ENCODE peak calls at places on chromosome 20, in five cellular contexts. One of them, this sample, is unnamed.

GRCh38 chr20:2946988-2947961 is 74.0 kb downstream of the PTPRA start:
- DNase-seq in GM13977: no peak
- DNase-seq in B cell: no peak
- DNase-seq in colonic mucosa: no peak
- DNase-seq in CD8-positive, alpha-beta T cell: no peak
- DNase-seq in this sample: no peak

GRCh38 chr20:5413394-5413793 is 96.6 kb upstream of the PROKR2 start:
- DNase-seq in GM13977: no peak
- DNase-seq in B cell: no peak
- DNase-seq in CD8-positive, alpha-beta T cell: no peak
- DNase-seq in colonic mucosa: no peak
- DNase-seq in this sample: no peak

GRCh38 chr20:48711044-48711428 is 116.8 kb downstream of the PREX1 start:
- DNase-seq in colonic mucosa: no peak
- DNase-seq in B cell: no peak
- DNase-seq in CD8-positive, alpha-beta T cell: no peak
- DNase-seq in GM13977: no peak
- DNase-seq in this sample: no peak

GRCh38 chr20:58131111-58131510 is 97.3 kb downstream of the ANKRD60 start:
- DNase-seq in CD8-positive, alpha-beta T cell: no peak
- DNase-seq in GM13977: no peak
- DNase-seq in B cell: no peak
- DNase-seq in colonic mucosa: no peak
- DNase-seq in this sample: no peak

GRCh38 chr20:44035924-44036323 is 121.3 kb downstream of the TOX2 start:
- DNase-seq in colonic mucosa: no peak
- DNase-seq in CD8-positive, alpha-beta T cell: peak
- DNase-seq in B cell: no peak
- DNase-seq in GM13977: no peak
- DNase-seq in this sample: no peak

GRCh38 chr20:59948828-59949720 is 8.9 kb downstream of the FAM217B start:
- DNase-seq in B cell: no peak
- DNase-seq in colonic mucosa: no peak
- DNase-seq in CD8-positive, alpha-beta T cell: no peak
- DNase-seq in GM13977: no peak
- DNase-seq in this sample: no peak

GRCh38 chr20:25389381-25389857 is 1.2 kb downstream of the ABHD12 start:
- DNase-seq in CD8-positive, alpha-beta T cell: no peak
- DNase-seq in B cell: no peak
- DNase-seq in colonic mucosa: peak
- DNase-seq in GM13977: no peak
- DNase-seq in this sample: no peak

GRCh38 chr20:20606046-20606445 is 106.4 kb downstream of the RALGAPA2 start:
- DNase-seq in B cell: no peak
- DNase-seq in GM13977: no peak
- DNase-seq in CD8-positive, alpha-beta T cell: no peak
- DNase-seq in colonic mucosa: no peak
- DNase-seq in this sample: no peak

GRCh38 chr20:62123450-62124118 is 1.3 kb downstream of the LSM14B start:
- DNase-seq in CD8-positive, alpha-beta T cell: no peak
- DNase-seq in B cell: no peak
- DNase-seq in colonic mucosa: no peak
- DNase-seq in GM13977: no peak
- DNase-seq in this sample: no peak

GRCh38 chr20:44966030-44966961 is at the start of gene STK4:
- DNase-seq in GM13977: peak
- DNase-seq in B cell: peak
- DNase-seq in CD8-positive, alpha-beta T cell: peak
- DNase-seq in colonic mucosa: peak
- DNase-seq in this sample: peak

GRCh38 chr20:57928181-57928967 is 218.6 kb upstream of the PMEPA1 start:
- DNase-seq in CD8-positive, alpha-beta T cell: no peak
- DNase-seq in B cell: no peak
- DNase-seq in GM13977: no peak
- DNase-seq in colonic mucosa: no peak
- DNase-seq in this sample: no peak

GRCh38 chr20:48898210-48898609 is 23.3 kb upstream of the ARFGEF2 start:
- DNase-seq in B cell: no peak
- DNase-seq in colonic mucosa: no peak
- DNase-seq in GM13977: no peak
- DNase-seq in CD8-positive, alpha-beta T cell: no peak
- DNase-seq in this sample: no peak

GRCh38 chr20:62708591-62709536 is at the start of gene NTSR1:
- DNase-seq in GM13977: no peak
- DNase-seq in colonic mucosa: no peak
- DNase-seq in CD8-positive, alpha-beta T cell: no peak
- DNase-seq in B cell: no peak
- DNase-seq in this sample: no peak

GRCh38 chr20:23115823-23116222 is 29.7 kb upstream of the CD93 start:
- DNase-seq in GM13977: peak
- DNase-seq in B cell: no peak
- DNase-seq in CD8-positive, alpha-beta T cell: no peak
- DNase-seq in colonic mucosa: no peak
- DNase-seq in this sample: no peak

GRCh38 chr20:53984781-53985518 is 85.4 kb downstream of the BCAS1 start:
- DNase-seq in GM13977: no peak
- DNase-seq in colonic mucosa: no peak
- DNase-seq in CD8-positive, alpha-beta T cell: no peak
- DNase-seq in B cell: no peak
- DNase-seq in this sample: no peak

GRCh38 chr20:36525620-36526365 is 15.5 kb upstream of the MYL9 start:
- DNase-seq in CD8-positive, alpha-beta T cell: no peak
- DNase-seq in GM13977: no peak
- DNase-seq in B cell: no peak
- DNase-seq in colonic mucosa: no peak
- DNase-seq in this sample: no peak

GRCh38 chr20:43925786-43926185 is 11.1 kb downstream of the TOX2 start:
- DNase-seq in CD8-positive, alpha-beta T cell: no peak
- DNase-seq in B cell: peak
- DNase-seq in colonic mucosa: peak
- DNase-seq in GM13977: no peak
- DNase-seq in this sample: no peak

GRCh38 chr20:37316116-37316774 is 26.8 kb downstream of the MANBAL start:
- DNase-seq in B cell: peak
- DNase-seq in colonic mucosa: no peak
- DNase-seq in GM13977: peak
- DNase-seq in CD8-positive, alpha-beta T cell: no peak
- DNase-seq in this sample: peak

GRCh38 chr20:59806578-59806975 is 126.9 kb downstream of the SYCP2 start:
- DNase-seq in CD8-positive, alpha-beta T cell: no peak
- DNase-seq in B cell: no peak
- DNase-seq in colonic mucosa: peak
- DNase-seq in GM13977: no peak
- DNase-seq in this sample: no peak

GRCh38 chr20:54624701-54625472 is 149.5 kb downstream of the DOK5 start:
- DNase-seq in GM13977: no peak
- DNase-seq in colonic mucosa: no peak
- DNase-seq in B cell: no peak
- DNase-seq in CD8-positive, alpha-beta T cell: no peak
- DNase-seq in this sample: no peak

GRCh38 chr20:49750611-49751396 is 37.1 kb upstream of the B4GALT5 start:
- DNase-seq in GM13977: peak
- DNase-seq in colonic mucosa: no peak
- DNase-seq in B cell: no peak
- DNase-seq in CD8-positive, alpha-beta T cell: no peak
- DNase-seq in this sample: no peak

GRCh38 chr20:48787861-48788375 is 39.9 kb downstream of the PREX1 start:
- DNase-seq in GM13977: peak
- DNase-seq in B cell: no peak
- DNase-seq in colonic mucosa: no peak
- DNase-seq in CD8-positive, alpha-beta T cell: no peak
- DNase-seq in this sample: no peak

GRCh38 chr20:50220093-50220893 is 29.7 kb downstream of the CEBPB start:
- DNase-seq in B cell: no peak
- DNase-seq in colonic mucosa: no peak
- DNase-seq in CD8-positive, alpha-beta T cell: no peak
- DNase-seq in GM13977: no peak
- DNase-seq in this sample: no peak

GRCh38 chr20:61636531-61637116 is 384.6 kb downstream of the CDH4 start:
- DNase-seq in GM13977: no peak
- DNase-seq in CD8-positive, alpha-beta T cell: no peak
- DNase-seq in B cell: no peak
- DNase-seq in colonic mucosa: no peak
- DNase-seq in this sample: no peak

GRCh38 chr20:40763646-40764295 is 74.7 kb upstream of the MAFB start:
- DNase-seq in B cell: no peak
- DNase-seq in CD8-positive, alpha-beta T cell: no peak
- DNase-seq in colonic mucosa: no peak
- DNase-seq in GM13977: no peak
- DNase-seq in this sample: no peak

GRCh38 chr20:32018269-32019155 is 8.3 kb downstream of the CCM2L start:
- DNase-seq in CD8-positive, alpha-beta T cell: peak
- DNase-seq in colonic mucosa: peak
- DNase-seq in GM13977: peak
- DNase-seq in B cell: peak
- DNase-seq in this sample: no peak

GRCh38 chr20:17969276-17969883 is 562 bp downstream of the MGME1 start:
- DNase-seq in colonic mucosa: peak
- DNase-seq in B cell: no peak
- DNase-seq in CD8-positive, alpha-beta T cell: no peak
- DNase-seq in GM13977: no peak
- DNase-seq in this sample: no peak

GRCh38 chr20:49941456-49941855 is 5.3 kb downstream of the RNF114 start:
- DNase-seq in colonic mucosa: no peak
- DNase-seq in GM13977: no peak
- DNase-seq in CD8-positive, alpha-beta T cell: no peak
- DNase-seq in B cell: no peak
- DNase-seq in this sample: no peak

GRCh38 chr20:23118766-23119165 is 32.6 kb upstream of the CD93 start:
- DNase-seq in B cell: no peak
- DNase-seq in CD8-positive, alpha-beta T cell: no peak
- DNase-seq in colonic mucosa: no peak
- DNase-seq in GM13977: no peak
- DNase-seq in this sample: no peak

GRCh38 chr20:17545127-17545526 is 13.9 kb upstream of the BFSP1 start:
- DNase-seq in CD8-positive, alpha-beta T cell: no peak
- DNase-seq in colonic mucosa: no peak
- DNase-seq in GM13977: no peak
- DNase-seq in B cell: no peak
- DNase-seq in this sample: no peak

GRCh38 chr20:52047811-52048302 is 143.7 kb downstream of the ZFP64 start:
- DNase-seq in CD8-positive, alpha-beta T cell: no peak
- DNase-seq in colonic mucosa: no peak
- DNase-seq in B cell: no peak
- DNase-seq in GM13977: no peak
- DNase-seq in this sample: peak

GRCh38 chr20:32470025-32470861 is 112.1 kb downstream of the ASXL1 start:
- DNase-seq in GM13977: peak
- DNase-seq in colonic mucosa: peak
- DNase-seq in CD8-positive, alpha-beta T cell: no peak
- DNase-seq in B cell: no peak
- DNase-seq in this sample: no peak

GRCh38 chr20:9099372-9099771 is 30.5 kb downstream of the PLCB4 start:
- DNase-seq in CD8-positive, alpha-beta T cell: no peak
- DNase-seq in B cell: no peak
- DNase-seq in GM13977: no peak
- DNase-seq in colonic mucosa: no peak
- DNase-seq in this sample: no peak

GRCh38 chr20:37295595-37295994 is 6.1 kb downstream of the MANBAL start:
- DNase-seq in CD8-positive, alpha-beta T cell: no peak
- DNase-seq in B cell: no peak
- DNase-seq in GM13977: no peak
- DNase-seq in colonic mucosa: peak
- DNase-seq in this sample: no peak

GRCh38 chr20:38985603-38986170 is 23.5 kb downstream of the DHX35 start:
- DNase-seq in GM13977: peak
- DNase-seq in B cell: no peak
- DNase-seq in CD8-positive, alpha-beta T cell: no peak
- DNase-seq in colonic mucosa: no peak
- DNase-seq in this sample: no peak
- TF ChIP-seq CTCF in GM13977: no peak
- TF ChIP-seq CTCF in B cell: no peak
- TF ChIP-seq CTCF in CD8-positive, alpha-beta T cell: no peak
- TF ChIP-seq CTCF in colonic mucosa: no peak
- TF ChIP-seq CTCF in this sample: no peak

GRCh38 chr20:10219993-10220750 is 1.5 kb downstream of the SNAP25 start:
- DNase-seq in B cell: no peak
- DNase-seq in colonic mucosa: no peak
- DNase-seq in CD8-positive, alpha-beta T cell: no peak
- DNase-seq in GM13977: no peak
- DNase-seq in this sample: no peak

GRCh38 chr20:10231290-10231689 is 12.7 kb downstream of the SNAP25 start:
- DNase-seq in CD8-positive, alpha-beta T cell: no peak
- DNase-seq in GM13977: no peak
- DNase-seq in colonic mucosa: no peak
- DNase-seq in B cell: no peak
- DNase-seq in this sample: no peak

GRCh38 chr20:10221022-10221421 is 2.4 kb downstream of the SNAP25 start:
- DNase-seq in B cell: no peak
- DNase-seq in CD8-positive, alpha-beta T cell: no peak
- DNase-seq in colonic mucosa: no peak
- DNase-seq in GM13977: no peak
- DNase-seq in this sample: no peak

GRCh38 chr20:10228330-10228729 is 9.7 kb downstream of the SNAP25 start:
- DNase-seq in colonic mucosa: no peak
- DNase-seq in GM13977: no peak
- DNase-seq in CD8-positive, alpha-beta T cell: no peak
- DNase-seq in B cell: no peak
- DNase-seq in this sample: no peak

DNA sequence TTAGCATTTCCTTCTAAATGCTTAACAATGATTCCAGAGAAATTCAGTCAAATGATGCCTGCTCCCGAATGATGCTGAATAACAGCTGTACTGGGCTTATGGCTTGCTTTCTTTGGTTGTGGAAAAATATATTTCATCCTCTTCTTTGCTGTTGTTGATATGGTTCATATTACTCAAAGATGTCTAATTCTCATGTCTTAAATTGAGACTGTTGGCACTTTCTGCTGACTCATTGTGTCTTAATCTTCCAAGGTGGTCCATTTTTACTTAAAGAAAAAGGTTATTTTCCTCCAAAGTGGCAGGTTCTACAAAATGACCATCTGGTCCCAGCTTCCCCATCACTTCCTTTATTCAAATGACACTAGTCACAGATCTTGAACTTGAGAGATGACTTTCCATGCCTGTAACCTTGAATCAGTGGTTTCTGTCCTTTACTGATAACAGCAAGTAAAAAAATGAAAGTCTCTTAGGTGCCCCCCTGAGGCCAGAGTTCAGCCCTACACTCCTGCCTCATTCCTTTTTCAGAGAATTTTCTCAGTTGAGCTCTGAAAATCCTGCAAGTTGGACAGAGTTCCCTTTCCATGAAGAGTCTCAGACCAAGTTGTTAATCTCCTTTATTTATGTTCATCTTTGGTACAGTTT is 6.9 kb downstream of the SNAP25 start:
- DNase-seq in colonic mucosa: no peak
- DNase-seq in CD8-positive, alpha-beta T cell: no peak
- DNase-seq in B cell: no peak
- DNase-seq in GM13977: no peak
- DNase-seq in this sample: no peak
- TF ChIP-seq CTCF in colonic mucosa: no peak
- TF ChIP-seq CTCF in CD8-positive, alpha-beta T cell: no peak
- TF ChIP-seq CTCF in B cell: no peak
- TF ChIP-seq CTCF in GM13977: peak
- TF ChIP-seq CTCF in this sample: no peak

GRCh38 chr20:33551778-33552177 is 61.9 kb downstream of the CBFA2T2 start:
- DNase-seq in GM13977: no peak
- DNase-seq in CD8-positive, alpha-beta T cell: no peak
- DNase-seq in colonic mucosa: no peak
- DNase-seq in B cell: no peak
- DNase-seq in this sample: no peak
- TF ChIP-seq CTCF in GM13977: no peak
- TF ChIP-seq CTCF in CD8-positive, alpha-beta T cell: no peak
- TF ChIP-seq CTCF in colonic mucosa: no peak
- TF ChIP-seq CTCF in B cell: no peak
- TF ChIP-seq CTCF in this sample: no peak

GRCh38 chr20:42018979-42019378 is 400.8 kb upstream of the CHD6 start:
- DNase-seq in GM13977: no peak
- DNase-seq in colonic mucosa: no peak
- DNase-seq in B cell: no peak
- DNase-seq in CD8-positive, alpha-beta T cell: no peak
- DNase-seq in this sample: no peak
- TF ChIP-seq CTCF in GM13977: peak
- TF ChIP-seq CTCF in colonic mucosa: no peak
- TF ChIP-seq CTCF in B cell: no peak
- TF ChIP-seq CTCF in CD8-positive, alpha-beta T cell: no peak
- TF ChIP-seq CTCF in this sample: no peak

This sample was measured in natural killer cell.